ENCODE peak calls at places on chromosomes 12 and 14, in four cellular contexts. H is heart left ventricle, D is tibial nerve, G is cardiac muscle cell. A is an unnamed sample.

GRCh38 chr14:102508410-102508773 is 1.2 kb downstream of the ANKRD9 start:
- DNase-seq in H (no peak), D (no peak), G (no peak), A (no peak)

GRCh38 chr14:104144911-104145825 is 6.8 kb downstream of the KIF26A start:
- DNase-seq in H (peak), D (no peak), G (no peak), A (no peak)

GRCh38 chr12:105141320-105141918 is 33.9 kb downstream of the WASHC4 start:
- DNase-seq in H (no peak), D (no peak), G (no peak), A (no peak)

GRCh38 chr14:90777358-90777757 is 38.9 kb downstream of the TTC7B start:
- DNase-seq in H (no peak), D (no peak), G (no peak), A (no peak)

GRCh38 chr12:50647479-50647878 is 116.4 kb upstream of the ATF1 start:
- DNase-seq in H (no peak), D (no peak), G (peak), A (no peak)

GRCh38 chr14:37583358-37584210 is 11.5 kb downstream of the FOXA1 start:
- DNase-seq in H (no peak), D (no peak), G (no peak), A (no peak)

GRCh38 chr12:116975779-116976393 is 65.1 kb downstream of the FBXW8 start:
- DNase-seq in H (no peak), D (no peak), G (no peak), A (no peak)

GRCh38 chr12:68007466-68007865 is 18.2 kb downstream of the IFNG-AS1 start:
- DNase-seq in H (no peak), D (no peak), G (peak), A (no peak)

GRCh38 chr14:73239463-73240241 is 2.3 kb downstream of the PAPLN start:
- DNase-seq in H (no peak), D (peak), G (peak), A (peak)

GRCh38 chr12:128940090-128940888 is 87.0 kb downstream of the GLT1D1 start:
- DNase-seq in H (no peak), D (no peak), G (no peak), A (no peak)

GRCh38 chr12:81128930-81129554 is 51.2 kb downstream of the ACSS3 start:
- DNase-seq in H (peak), D (no peak), G (peak), A (peak)

DNA sequence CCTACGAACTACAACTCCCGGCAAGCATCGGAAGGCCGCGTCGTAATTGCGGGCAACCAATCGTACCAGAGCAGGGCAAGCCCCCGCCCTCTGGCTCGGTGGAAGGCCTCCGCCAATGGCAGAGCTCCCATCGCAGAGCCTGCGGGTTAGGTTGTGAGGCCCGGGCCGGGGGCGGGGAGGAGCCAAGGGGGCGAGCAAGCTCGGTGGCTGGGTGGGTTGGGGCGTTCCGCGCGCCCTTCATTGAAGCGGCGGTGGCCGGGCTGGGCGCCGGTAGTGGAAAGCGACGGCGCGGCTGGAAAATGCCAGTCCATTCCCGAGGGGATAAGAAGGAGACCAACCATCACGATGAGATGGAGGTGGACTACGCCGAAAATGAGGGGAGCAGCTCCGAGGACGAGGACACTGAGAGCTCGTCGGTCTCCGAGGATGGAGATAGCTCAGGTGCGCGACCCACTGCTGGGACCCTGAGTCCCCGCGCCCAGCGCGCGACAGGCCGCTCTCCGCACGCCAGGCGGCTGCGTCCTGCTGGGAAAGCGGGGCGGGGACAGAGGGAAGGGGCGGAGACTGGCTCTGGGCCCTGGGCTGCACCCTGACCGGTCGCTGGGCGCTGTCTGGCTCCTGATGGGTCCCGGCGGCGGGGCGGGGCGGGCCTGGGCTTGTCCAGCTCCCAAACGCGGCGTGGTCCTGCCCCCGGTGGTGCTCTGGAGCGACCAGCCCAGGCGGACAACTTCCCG is at the start of gene BRMS1L:
- DNase-seq in H (peak), D (peak), G (peak), A (peak)
- TF ChIP-seq CTCF in H (peak), D (peak), G (no peak), A (no peak)

DNA sequence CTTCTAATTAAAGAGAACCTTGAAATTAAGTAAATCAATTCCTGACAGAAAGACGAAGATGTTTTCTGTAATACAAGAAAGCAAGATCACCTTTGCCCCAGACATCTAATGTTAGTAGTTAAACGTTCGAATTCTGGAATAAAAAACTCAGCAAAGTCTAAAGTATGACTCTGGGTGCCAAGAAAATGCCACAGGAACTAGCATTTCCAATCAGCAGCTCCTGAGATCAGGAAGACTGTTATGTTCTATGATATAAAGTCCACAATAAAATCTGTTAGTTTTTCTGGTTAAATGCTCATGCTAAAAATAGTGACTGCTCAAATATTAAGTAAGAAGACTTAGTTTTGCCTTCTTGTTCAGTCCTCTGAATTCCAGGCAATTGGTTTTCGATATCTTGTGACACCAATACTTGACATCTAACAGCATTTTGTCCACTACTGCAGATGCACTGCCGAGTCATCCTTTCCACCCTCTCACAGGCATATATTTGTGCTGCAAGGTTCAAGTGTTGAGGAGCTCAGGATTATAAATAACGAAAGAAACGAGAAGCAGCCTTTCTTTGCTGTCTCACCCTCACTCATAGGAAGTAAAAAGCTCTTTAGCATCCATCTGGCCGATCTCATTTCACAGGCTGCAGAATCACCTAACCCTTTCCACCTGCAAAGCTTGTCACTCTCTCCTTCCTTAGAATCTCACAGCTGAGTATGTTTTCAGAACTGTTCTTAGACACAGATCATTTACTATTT is 32.0 kb downstream of the SSH1 start:
- DNase-seq in H (no peak), D (no peak), G (peak), A (no peak)
- H3K4me3 ChIP-seq in H (peak), D (peak), G (no peak), A (no peak)

GRCh38 chr12:22986997-22987396 is 362.0 kb downstream of the ETNK1 start:
- DNase-seq in H (no peak), D (no peak), G (no peak), A (no peak)

GRCh38 chr12:22982635-22983034 is 357.7 kb downstream of the ETNK1 start:
- DNase-seq in H (no peak), D (no peak), G (no peak), A (no peak)

GRCh38 chr12:22978962-22979361 is 354.0 kb downstream of the ETNK1 start:
- DNase-seq in H (no peak), D (no peak), G (peak), A (peak)

GRCh38 chr12:22979854-22980253 is 354.9 kb downstream of the ETNK1 start:
- DNase-seq in H (no peak), D (no peak), G (no peak), A (no peak)

GRCh38 chr12:22981711-22982110 is 356.7 kb downstream of the ETNK1 start:
- DNase-seq in H (no peak), D (no peak), G (peak), A (no peak)
- TF ChIP-seq CTCF in H (peak), D (no peak), G (peak), A (peak)

DNA sequence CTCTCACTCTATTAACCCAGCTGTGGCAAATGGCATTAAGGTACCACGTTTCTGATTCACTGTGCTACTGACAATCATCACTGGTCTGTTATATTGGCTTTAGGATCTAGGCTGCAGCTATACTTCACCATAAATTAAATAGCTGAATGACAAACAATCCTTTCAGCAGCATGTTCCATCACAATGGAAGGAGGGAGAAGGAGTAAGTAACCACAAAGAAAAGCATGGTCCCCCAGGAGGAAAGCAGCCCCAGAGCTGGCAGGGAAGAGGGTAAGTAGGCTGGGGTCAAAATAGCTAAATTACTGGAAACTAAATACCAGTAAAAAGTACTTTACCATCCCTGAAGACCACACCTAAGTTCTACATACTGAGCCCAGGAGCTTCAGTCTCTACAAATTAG is 2.8 kb downstream of the ARMH4 start:
- DNase-seq in H (no peak), D (no peak), G (no peak), A (no peak)
- H3K4me3 ChIP-seq in H (no peak), D (no peak), G (no peak), A (no peak)

DNA sequence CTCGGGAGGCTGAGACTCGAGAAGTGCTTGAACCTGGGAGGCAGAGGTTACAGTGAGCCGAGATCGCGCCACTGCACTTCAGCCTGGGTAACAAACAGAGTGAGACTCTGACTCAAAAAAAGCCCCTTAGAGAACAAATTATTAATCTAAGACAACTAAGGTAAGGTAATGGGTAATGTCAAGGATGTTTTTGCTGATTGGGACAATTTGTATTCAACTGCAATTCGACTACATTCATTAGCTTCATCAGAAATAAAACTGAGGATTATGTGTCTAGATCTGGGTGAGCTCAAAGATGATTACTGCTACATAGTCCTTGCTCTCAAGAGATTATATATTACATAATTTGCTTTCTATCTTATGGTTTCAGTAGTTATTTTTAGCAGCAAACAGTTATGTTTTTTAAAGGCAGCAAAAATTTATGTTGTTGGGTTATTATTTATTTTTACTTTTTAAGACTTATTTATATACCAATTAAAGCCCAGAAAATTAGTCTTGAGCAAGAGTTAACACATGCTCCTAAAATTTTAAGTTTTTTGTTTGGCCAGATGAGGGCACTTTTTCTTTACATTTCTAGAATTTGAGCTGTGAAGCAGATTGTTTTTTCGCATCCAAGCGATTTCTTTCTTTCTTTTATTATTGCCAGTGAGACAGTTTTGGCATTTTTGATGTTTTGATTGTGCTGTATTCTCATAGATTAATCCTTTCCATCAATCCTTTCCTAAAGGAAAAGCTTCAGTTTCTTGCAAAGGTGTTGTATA is 52.3 kb downstream of the PLEKHA5 start:
- DNase-seq in H (no peak), D (no peak), G (peak), A (no peak)
- TF ChIP-seq CTCF in H (peak), D (no peak), G (peak), A (peak)

DNA sequence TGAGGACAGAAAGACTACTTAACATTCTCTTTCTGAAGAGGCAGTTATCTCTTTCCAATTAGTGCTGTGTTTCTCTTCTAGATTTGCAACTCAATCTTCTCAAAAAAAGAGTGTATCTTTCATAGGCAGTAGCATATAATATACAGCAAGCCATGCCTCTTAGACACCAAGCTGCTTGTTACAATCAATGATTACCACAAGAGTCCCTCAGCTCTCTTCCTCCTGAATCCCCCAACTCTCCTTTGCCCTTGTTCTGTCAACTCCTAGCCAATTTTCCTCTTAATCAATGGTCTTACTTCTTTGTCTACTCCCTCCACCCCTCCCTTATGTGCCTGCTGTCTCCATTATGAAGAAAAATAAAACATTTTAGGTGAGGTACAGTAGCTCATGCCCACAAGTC is 2.6 kb downstream of the TMTC1 start:
- DNase-seq in H (no peak), D (no peak), G (no peak), A (no peak)
- H3K4me3 ChIP-seq in H (peak), D (peak), G (peak), A (peak)

DNA sequence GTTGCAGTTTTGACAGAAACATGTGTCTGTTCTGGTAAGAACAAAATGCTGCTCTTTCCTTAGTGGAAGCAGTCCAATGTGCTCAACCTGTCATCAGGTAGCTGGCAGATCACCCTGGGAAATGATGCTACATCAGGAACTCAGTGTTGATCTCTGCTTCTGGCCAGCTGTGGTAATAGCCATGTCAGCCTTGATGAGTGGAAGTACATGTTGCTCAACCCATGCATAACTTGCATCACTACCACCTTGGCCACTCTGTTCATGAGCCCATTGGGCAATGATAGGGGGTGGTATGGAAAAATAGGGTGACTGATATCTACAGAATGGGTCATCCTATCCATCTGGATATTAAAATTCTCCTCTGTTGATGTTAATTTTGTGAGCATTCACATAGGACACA is 411.0 kb downstream of the C12orf50 start:
- DNase-seq in H (no peak), D (no peak), G (peak), A (no peak)
- TF ChIP-seq CTCF in H (no peak), D (no peak), G (no peak), A (no peak)

DNA sequence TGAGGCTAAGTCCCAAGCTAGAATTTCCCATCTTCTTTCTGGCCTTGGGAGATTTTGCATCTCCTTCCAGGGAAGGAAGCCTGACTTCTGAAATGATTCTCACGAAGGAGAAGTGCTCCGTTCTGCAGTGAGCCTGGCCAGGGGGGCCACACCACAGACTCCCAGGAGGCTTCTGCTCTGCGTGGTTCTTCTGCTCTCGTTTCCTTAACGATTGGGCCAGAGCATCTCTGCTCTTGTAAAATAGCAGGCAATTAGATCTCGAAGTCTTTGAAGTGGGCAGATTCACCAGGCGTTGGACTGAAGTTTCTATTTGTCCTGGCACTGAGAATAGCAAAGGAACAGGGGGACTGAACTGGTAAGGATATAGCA is 6.7 kb upstream of the BATF start:
- DNase-seq in H (no peak), D (no peak), G (peak), A (no peak)
- H3K4me3 ChIP-seq in H (peak), D (peak), G (no peak), A (no peak)